ENCODE peak calls at places on chromosomes 12 and 14, in nine cellular contexts. O is HTR-8/SVneo, I is HuH-7.5, H is NCI-H1694, S is sciatic nerve, V is AG08395, N is HL-60, W is NCI-H2227 treated with DMSO at 0.1 percent for 48 hours, E is OCI-LY7. R is an unnamed sample.
A peak's percentile ranks its signal among the peaks of the same experiment; 100 is the strongest.

GRCh38 chr12:39490500-39491276 is 47.8 kb upstream of the KIF21A start:
- DNase-seq in N (no peak), V (no peak), S (no peak), H (no peak), O (no peak), I (no peak), W (no peak), E (no peak), R (no peak)

GRCh38 chr14:50601405-50601804 is 41.5 kb downstream of the ATL1 start:
- DNase-seq in I (no peak), O (no peak), E (no peak), N (no peak), V (no peak), H (no peak), S (no peak), W (no peak), R (peak; percentile 5)

GRCh38 chr12:9742665-9743064 is 9.8 kb upstream of the CLECL1 start:
- DNase-seq in W (no peak), H (no peak), I (no peak), V (no peak), O (no peak), E (no peak), N (no peak), S (no peak), R (no peak)

GRCh38 chr14:52918486-52918885 is 32.4 kb downstream of the FERMT2 start:
- DNase-seq in I (no peak), E (no peak), H (no peak), O (peak; percentile 66), V (peak; percentile 42), W (no peak), N (peak; percentile 5), S (no peak), R (no peak)

GRCh38 chr12:53004582-53004981 is 1.7 kb upstream of the EIF4B start:
- DNase-seq in I (no peak), E (no peak), N (peak; percentile 15), O (no peak), W (peak; percentile 65), V (no peak), H (no peak), S (no peak), R (no peak)

GRCh38 chr14:44887596-44887955 is 74.2 kb downstream of the KLHL28 start:
- DNase-seq in W (no peak), E (no peak), N (no peak), V (no peak), S (no peak), O (no peak), H (no peak), I (no peak), R (no peak)

GRCh38 chr12:63753743-63754142 is 26.0 kb upstream of the RXYLT1 start:
- DNase-seq in W (no peak), I (no peak), S (no peak), N (no peak), H (no peak), O (no peak), E (no peak), V (no peak), R (peak; percentile 12)

GRCh38 chr12:131754184-131754583 is 43.3 kb downstream of the SFSWAP start:
- DNase-seq in I (no peak), E (no peak), H (no peak), V (no peak), O (no peak), N (no peak), W (no peak), S (no peak), R (no peak)

GRCh38 chr14:22896760-22897159 is 13.7 kb downstream of the REM2 start:
- DNase-seq in H (no peak), S (no peak), W (no peak), N (no peak), O (no peak), I (no peak), E (no peak), V (no peak), R (no peak)

GRCh38 chr12:52634266-52635056 is 16.1 kb upstream of the KRT73 start:
- DNase-seq in H (peak; percentile 86), S (no peak), N (no peak), V (no peak), E (no peak), O (no peak), W (no peak), I (no peak), R (no peak)

GRCh38 chr14:20667957-20668356 is 16.4 kb upstream of the RNASE4 start:
- DNase-seq in W (no peak), V (no peak), N (no peak), E (peak; percentile 83), O (no peak), I (no peak), H (no peak), S (no peak), R (no peak)

GRCh38 chr12:110338754-110339153 is 57.7 kb downstream of the ATP2A2 start:
- DNase-seq in V (no peak), E (peak; percentile 37), N (no peak), H (no peak), W (no peak), O (no peak), S (no peak), I (no peak), R (no peak)

GRCh38 chr12:82672811-82673495 is 13.8 kb upstream of the TMTC2 start:
- DNase-seq in V (no peak), O (no peak), I (no peak), N (no peak), H (no peak), E (no peak), W (no peak), S (no peak), R (no peak)

GRCh38 chr12:102518871-102519270 is 38.5 kb upstream of the IGF1 start:
- DNase-seq in I (no peak), S (no peak), O (no peak), W (no peak), E (no peak), H (no peak), N (no peak), V (no peak), R (no peak)

GRCh38 chr12:126171936-126172559 is 1106.8 kb downstream of the AACS start:
- DNase-seq in H (no peak), N (no peak), V (no peak), I (no peak), E (no peak), O (no peak), S (no peak), W (no peak), R (no peak)

GRCh38 chr12:54988402-54989054 is 4.0 kb upstream of the TESPA1 start:
- DNase-seq in N (no peak), W (no peak), O (no peak), H (peak; percentile 95), S (peak; percentile 90), V (peak; percentile 12), I (no peak), E (peak; percentile 44), R (no peak)

GRCh38 chr14:101563654-101564443 is 2.6 kb downstream of the DIO3 start:
- DNase-seq in H (no peak), W (no peak), S (no peak), I (no peak), O (no peak), V (no peak), N (no peak), E (no peak), R (no peak)

GRCh38 chr12:45010051-45010450 is 40.8 kb downstream of the DBX2 start:
- DNase-seq in O (no peak), W (no peak), S (no peak), H (no peak), N (no peak), E (no peak), I (no peak), V (no peak), R (no peak)

GRCh38 chr12:98295681-98296080 is 219.7 kb upstream of the TMPO start:
- DNase-seq in E (no peak), N (no peak), V (no peak), O (no peak), H (no peak), S (no peak), I (no peak), W (no peak), R (no peak)

GRCh38 chr14:39673141-39674133 is 241.2 kb upstream of the FBXO33 start:
- DNase-seq in H (no peak), O (no peak), E (no peak), V (no peak), W (peak; percentile 33), I (no peak), N (no peak), S (no peak), R (no peak)

R was measured in A549.